ENCODE peak calls at places on chromosomes 16 and 17, in six cellular contexts. Q is heart left ventricle; J is SK-N-SH; B is body of pancreas; I is naive thymus-derived CD4-positive, alpha-beta T cell; H is psoas muscle. O is an unnamed sample.

GRCh38 chr17:76670020-76670707 is 26.6 kb upstream of the ST6GALNAC1 start:
- DNase-seq in H (no peak), I (peak; percentile 64), B (peak; percentile 76), Q (no peak), J (no peak), O (no peak)

GRCh38 chr17:37567137-37567927 is 41.9 kb downstream of the SYNRG start:
- DNase-seq in J (no peak), B (no peak), H (no peak), I (no peak), Q (no peak), O (no peak)

GRCh38 chr17:9728564-9728963 is 62.8 kb downstream of the DHRS7C start:
- DNase-seq in I (no peak), H (no peak), J (no peak), B (no peak), Q (no peak), O (no peak)

GRCh38 chr17:77471984-77472836 is 331.4 kb downstream of the SEC14L1 start:
- DNase-seq in H (no peak), B (no peak), J (peak; percentile 67), Q (peak; percentile 53), I (no peak), O (no peak)

GRCh38 chr17:79220715-79221291 is 146.2 kb downstream of the ENGASE start:
- DNase-seq in Q (no peak), I (no peak), H (no peak), J (no peak), B (no peak), O (no peak)

GRCh38 chr17:32970281-32970680 is 21.4 kb upstream of the SPACA3 start:
- DNase-seq in J (no peak), I (no peak), B (peak; percentile 59), Q (no peak), H (peak; percentile 49), O (no peak)

GRCh38 chr17:16121915-16122314 is 93.4 kb downstream of the NCOR1 start:
- DNase-seq in J (no peak), I (no peak), H (no peak), B (no peak), Q (no peak), O (no peak)

GRCh38 chr17:1347681-1348318 is 52.2 kb downstream of the YWHAE start:
- DNase-seq in J (no peak), I (no peak), H (peak; percentile 41), Q (no peak), B (peak; percentile 39), O (no peak)

GRCh38 chr17:81906476-81907218 is 4.6 kb downstream of the PCYT2 start:
- DNase-seq in I (no peak), B (no peak), H (peak; percentile 12), J (no peak), Q (no peak), O (no peak)

GRCh38 chr17:12927001-12927400 is 90.8 kb downstream of the ELAC2 start:
- DNase-seq in H (no peak), I (no peak), B (no peak), J (no peak), Q (no peak), O (no peak)

GRCh38 chr17:66555605-66556004 is 253.2 kb downstream of the PRKCA start:
- DNase-seq in I (no peak), J (no peak), Q (no peak), B (no peak), H (no peak), O (no peak)

GRCh38 chr16:77171750-77172635 is 19.0 kb upstream of the MON1B start:
- DNase-seq in I (peak; percentile 41), J (peak; percentile 47), Q (no peak), H (no peak), B (peak; percentile 13), O (no peak)

GRCh38 chr16:24255446-24256352 is at the start of gene CACNG3:
- DNase-seq in I (peak; percentile 24), Q (peak; percentile 41), H (peak; percentile 13), B (peak; percentile 52), J (peak; percentile 37), O (peak; percentile 45)

GRCh38 chr17:17774009-17774881 is 62.5 kb downstream of the SREBF1 start:
- DNase-seq in H (peak; percentile 67), J (no peak), Q (peak; percentile 57), B (peak; percentile 77), I (no peak), O (peak; percentile 29)

GRCh38 chr17:80169784-80170500 is at the start of gene CARD14:
- DNase-seq in I (no peak), J (peak; percentile 24), Q (no peak), H (no peak), B (peak; percentile 24), O (no peak)

GRCh38 chr16:12559714-12560113 is 244.0 kb downstream of the CPPED1 start:
- DNase-seq in Q (no peak), J (no peak), I (no peak), H (no peak), B (no peak), O (no peak)

GRCh38 chr16:85017603-85018002 is 6.3 kb upstream of the ZDHHC7 start:
- DNase-seq in B (no peak), J (no peak), H (no peak), I (no peak), Q (no peak), O (no peak)

GRCh38 chr17:62892870-62893338 is 73.1 kb upstream of the TANC2 start:
- DNase-seq in Q (peak; percentile 48), I (no peak), B (no peak), J (no peak), H (no peak), O (no peak)

GRCh38 chr17:1009411-1010085 is 12.6 kb downstream of the TIMM22 start:
- DNase-seq in B (no peak), Q (no peak), H (no peak), J (no peak), I (no peak), O (no peak)

GRCh38 chr16:48235058-48235555 is 9.0 kb upstream of the LONP2 start:
- DNase-seq in B (no peak), Q (no peak), I (no peak), H (no peak), J (no peak), O (no peak)

GRCh38 chr16:64872101-64872500 is 249.8 kb downstream of the CDH11 start:
- DNase-seq in H (no peak), I (no peak), B (no peak), J (no peak), Q (no peak), O (no peak)

GRCh38 chr16:52435573-52435972 is 111.4 kb downstream of the TOX3 start:
- DNase-seq in H (no peak), J (no peak), I (no peak), B (peak; percentile 23), Q (no peak), O (no peak)

GRCh38 chr16:8720080-8720966 is 45.9 kb downstream of the ABAT start:
- DNase-seq in I (no peak), J (peak; percentile 80), Q (peak; percentile 34), H (no peak), B (peak; percentile 57), O (peak; percentile 31)

GRCh38 chr16:56930516-56931252 is 1.3 kb upstream of the HERPUD1 start:
- DNase-seq in H (no peak), Q (no peak), I (no peak), B (peak; percentile 62), J (no peak), O (no peak)

GRCh38 chr17:19270347-19270950 is 33.3 kb downstream of the EPN2 start:
- DNase-seq in H (no peak), I (no peak), Q (peak; percentile 49), J (no peak), B (peak; percentile 45), O (no peak)

GRCh38 chr17:36535669-36536081 is 888 bp downstream of the PIGW start:
- DNase-seq in Q (no peak), B (no peak), H (no peak), I (no peak), J (no peak), O (no peak)

GRCh38 chr17:82965371-82965770 is 114.0 kb upstream of the METRNL start:
- DNase-seq in B (no peak), H (no peak), Q (no peak), J (no peak), I (no peak), O (no peak)

GRCh38 chr17:82961366-82962162 is 117.8 kb upstream of the METRNL start:
- DNase-seq in Q (no peak), H (no peak), J (no peak), B (no peak), I (no peak), O (no peak)

GRCh38 chr17:82964851-82965341 is 114.5 kb upstream of the METRNL start:
- DNase-seq in J (no peak), Q (no peak), I (no peak), H (no peak), B (no peak), O (no peak)

GRCh38 chr17:82962163-82962720 is 117.2 kb upstream of the METRNL start:
- DNase-seq in B (no peak), J (no peak), I (no peak), H (no peak), Q (no peak), O (no peak)

GRCh38 chr17:82963104-82963950 is 116.1 kb upstream of the METRNL start:
- DNase-seq in B (peak; percentile 59), I (peak; percentile 12), J (peak; percentile 79), Q (peak; percentile 90), H (peak; percentile 81), O (peak; percentile 31)
- H3K27ac ChIP-seq in B (no peak overlapping the region), I (no peak overlapping the region), J (no peak overlapping the region), Q (peak overlapping the region; percentile 51), H (no peak overlapping the region), O (no peak overlapping the region)

DNA sequence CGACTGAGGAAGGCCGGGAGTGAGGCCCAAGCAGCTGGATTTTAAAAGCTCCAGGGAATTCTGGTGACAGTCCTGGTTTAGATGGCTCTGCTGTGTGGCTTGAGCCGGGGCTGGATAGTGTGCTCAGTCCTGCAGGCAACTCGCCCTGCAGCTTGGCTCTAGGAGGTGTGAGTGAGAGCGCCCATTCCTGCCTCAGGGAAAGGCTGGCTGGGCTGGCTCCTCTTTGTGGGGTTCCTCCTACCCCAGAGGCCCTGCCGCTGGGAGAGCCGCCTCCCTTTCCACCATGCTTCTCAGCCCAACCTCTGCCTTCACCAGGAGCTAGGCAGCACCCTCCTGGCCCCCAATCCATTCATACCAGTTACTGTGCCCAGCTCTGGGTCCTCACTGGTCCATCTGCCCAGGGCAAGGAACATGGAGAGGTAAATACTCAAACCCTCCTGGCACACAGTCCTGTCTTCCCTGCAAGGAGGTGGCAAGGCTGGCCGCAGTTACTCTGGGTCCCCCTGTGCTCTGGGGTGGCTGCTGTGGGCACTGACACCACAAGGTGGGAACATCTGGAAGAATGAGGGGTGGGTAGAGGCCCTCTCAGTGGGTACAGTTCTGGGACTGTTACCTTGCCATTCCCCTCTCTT is 47.1 kb downstream of the VAC14 start:
- DNase-seq in B (no peak), H (no peak), Q (no peak), I (no peak), J (no peak), O (no peak)
- H3K27ac ChIP-seq in B (no peak overlapping the region), H (no peak overlapping the region), Q (no peak overlapping the region), I (no peak overlapping the region), J (no peak overlapping the region), O (peak overlapping the region; percentile 26)

DNA sequence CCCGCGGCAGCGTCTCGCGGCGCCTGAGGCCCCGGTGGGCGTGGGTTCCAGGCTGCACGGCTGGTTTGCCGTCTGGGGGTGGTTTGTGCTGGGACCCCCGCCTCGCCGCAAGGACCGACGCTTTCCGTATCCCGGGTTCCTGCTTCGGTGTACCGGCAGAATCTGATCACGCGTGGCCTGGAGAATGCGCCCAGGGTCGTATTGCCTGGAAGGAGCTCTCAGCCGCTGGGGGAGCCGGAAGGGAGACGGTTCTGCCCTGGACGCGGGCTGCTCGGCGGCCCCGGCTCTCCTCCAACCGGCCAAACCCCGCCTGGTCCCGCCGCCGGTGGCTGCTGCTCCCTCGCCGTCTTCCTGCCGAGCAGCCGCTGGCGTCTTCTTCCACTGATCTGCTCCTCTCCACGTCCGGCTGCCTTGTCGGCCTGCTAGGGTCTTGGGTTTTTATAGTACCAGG is 39.8 kb downstream of the ZNF778 start:
- DNase-seq in H (no peak), I (no peak), B (no peak), Q (no peak), J (peak; percentile 64), O (no peak)
- H3K27ac ChIP-seq in H (no peak overlapping the region), I (peak overlapping the region; percentile 19), B (no peak overlapping the region), Q (no peak overlapping the region), J (no peak overlapping the region), O (no peak overlapping the region)

GRCh38 chr16:10889880-10890279 is 12.9 kb downstream of the CIITA start:
- DNase-seq in H (no peak), I (no peak), J (no peak), Q (no peak), B (no peak), O (no peak)
- H3K27ac ChIP-seq in H (no peak overlapping the region), I (no peak overlapping the region), J (no peak overlapping the region), Q (no peak overlapping the region), B (no peak overlapping the region), O (no peak overlapping the region)

O was measured in substantia nigra.